ENCODE peak calls at places on chromosomes 4 and X, in seven cellular contexts. S is gastrocnemius medialis; M is astrocyte of the spinal cord; J is stimulated activated CD8-positive, alpha-beta memory T cell treated with anti-CD3 and anti-CD28 coated beads, Interleukin-7, amount 100 ng/mL, for 24 hours; I is amygdala; G is T-helper 1 cell; A is AG09309. V is an unnamed sample.

GRCh38 chrX:10415704-10416001 is 204.7 kb downstream of the MID1 start:
- DNase-seq in S (no peak), J (no peak), I (no peak), G (no peak), M (peak; percentile 45), A (no peak), V (no peak)

GRCh38 chr4:124278477-124278876 is 434.1 kb downstream of the ANKRD50 start:
- DNase-seq in J (no peak), I (no peak), M (peak; percentile 19), G (no peak), S (no peak), A (no peak), V (no peak)

GRCh38 chr4:41865306-41865980 is 69.8 kb upstream of the TMEM33 start:
- DNase-seq in G (no peak), J (no peak), I (no peak), M (no peak), S (no peak), A (no peak), V (peak; percentile 46)

GRCh38 chr4:53014881-53015280 is 152.8 kb downstream of the RASL11B start:
- DNase-seq in S (no peak), M (no peak), I (no peak), G (no peak), J (no peak), A (no peak), V (no peak)

GRCh38 chrX:70754169-70754843 is 154.2 kb downstream of the TEX11 start:
- DNase-seq in S (no peak), M (no peak), J (no peak), A (no peak), I (no peak), G (no peak), V (no peak)

GRCh38 chr4:109811707-109812106 is 3.9 kb upstream of the GAR1 start:
- DNase-seq in G (no peak), A (no peak), M (no peak), S (no peak), J (no peak), I (no peak), V (no peak)

GRCh38 chrX:52574416-52575275 is 57.8 kb upstream of the XAGE1B start:
- DNase-seq in J (no peak), G (no peak), S (no peak), M (peak; percentile 60), I (no peak), A (peak; percentile 24), V (peak; percentile 25)

GRCh38 chr4:2254665-2255500 is 7.0 kb downstream of the MXD4 start:
- DNase-seq in S (peak; percentile 1), J (no peak), A (no peak), I (no peak), G (no peak), M (no peak), V (no peak)

GRCh38 chr4:2364654-2365053 is 53.8 kb downstream of the ZFYVE28 start:
- DNase-seq in S (no peak), A (no peak), M (peak; percentile 13), G (peak; percentile 34), I (peak; percentile 25), J (peak; percentile 33), V (no peak)

GRCh38 chr4:184526228-184526627 is 51.9 kb upstream of the IRF2 start:
- DNase-seq in G (no peak), M (no peak), A (no peak), S (no peak), I (no peak), J (no peak), V (no peak)

GRCh38 chr4:22500831-22501714 is 14.8 kb downstream of the ADGRA3 start:
- DNase-seq in S (no peak), G (no peak), M (peak; percentile 58), I (no peak), J (no peak), A (no peak), V (no peak)

GRCh38 chr4:910366-911091 is 21.6 kb downstream of the GAK start:
- DNase-seq in M (no peak), J (no peak), A (no peak), S (no peak), G (no peak), I (no peak), V (no peak)

GRCh38 chrX:18649498-18649951 is 22.4 kb downstream of the RS1 start:
- DNase-seq in M (no peak), S (no peak), A (no peak), I (no peak), J (no peak), G (no peak), V (peak; percentile 40)

GRCh38 chr4:139324620-139325019 is 22.3 kb upstream of the NDUFC1 start:
- DNase-seq in A (no peak), S (no peak), M (no peak), J (no peak), I (no peak), G (no peak), V (no peak)

GRCh38 chrX:16112428-16112827 is 10.9 kb upstream of the GRPR start:
- DNase-seq in S (no peak), M (no peak), J (no peak), G (no peak), A (no peak), I (no peak), V (no peak)

GRCh38 chrX:50456712-50457484 is 13.7 kb downstream of the DGKK start:
- DNase-seq in I (no peak), S (no peak), M (no peak), J (no peak), G (no peak), A (no peak), V (no peak)

GRCh38 chr4:87057835-87058234 is 123.0 kb downstream of the AFF1 start:
- DNase-seq in J (no peak), G (no peak), A (no peak), M (peak; percentile 37), I (no peak), S (no peak), V (no peak)

GRCh38 chrX:95156566-95156965 is 1482.6 kb downstream of the FAM133A start:
- DNase-seq in A (no peak), I (no peak), S (no peak), J (no peak), G (no peak), M (no peak), V (no peak)

GRCh38 chr4:168651374-168651773 is 154.5 kb downstream of the PALLD start:
- DNase-seq in J (no peak), A (no peak), I (no peak), M (peak; percentile 69), G (no peak), S (no peak), V (no peak)